ENCODE peak calls at places on chromosome 21, in six cellular contexts. P is fibroblast of mammary gland, R is fibroblast of the aortic adventitia, H is A549, L is brain microvascular endothelial cell, G is RWPE2. X is an unnamed sample.

GRCh38 chr21:41780337-41781046 is 13.6 kb upstream of the RIPK4 start:
- DNase-seq in P (no peak), R (no peak), H (no peak), L (no peak), G (no peak), X (no peak)

GRCh38 chr21:43345746-43346409 is 81.1 kb downstream of the SIK1 start:
- DNase-seq in P (peak), R (peak), H (peak), L (peak), G (no peak), X (no peak)

GRCh38 chr21:29777155-29777554 is 162.6 kb downstream of the GRIK1 start:
- DNase-seq in P (no peak), R (no peak), H (no peak), L (no peak), G (no peak), X (no peak)

GRCh38 chr21:29671728-29672127 is 268.1 kb downstream of the GRIK1 start:
- DNase-seq in P (no peak), R (no peak), H (no peak), L (no peak), G (no peak), X (no peak)

GRCh38 chr21:19767546-19767945 is 1230.7 kb upstream of the NCAM2 start:
- DNase-seq in P (no peak), R (no peak), H (no peak), L (no peak), G (no peak), X (no peak)

GRCh38 chr21:16076465-16076864 is 346.7 kb downstream of the USP25 start:
- DNase-seq in P (no peak), R (no peak), H (no peak), L (no peak), G (no peak), X (no peak)

GRCh38 chr21:29237110-29238051 is 61.3 kb upstream of the BACH1 start:
- DNase-seq in P (peak), R (peak), H (no peak), L (no peak), G (no peak), X (no peak)

GRCh38 chr21:45580181-45580575 is 37.9 kb upstream of the SLC19A1 start:
- DNase-seq in P (no peak), R (no peak), H (no peak), L (no peak), G (no peak), X (no peak)

GRCh38 chr21:38311091-38311490 is 54.3 kb downstream of the KCNJ15 start:
- DNase-seq in P (no peak), R (no peak), H (no peak), L (no peak), G (no peak), X (no peak)

GRCh38 chr21:33750017-33750416 is 107.7 kb downstream of the ITSN1 start:
- DNase-seq in P (no peak), R (no peak), H (no peak), L (no peak), G (no peak), X (no peak)

GRCh38 chr21:44459712-44460440 is 4.6 kb downstream of the LRRC3 start:
- DNase-seq in P (no peak), R (no peak), H (no peak), L (no peak), G (peak), X (no peak)

GRCh38 chr21:25360593-25360992 is 246.7 kb downstream of the MRPL39 start:
- DNase-seq in P (peak), R (no peak), H (no peak), L (no peak), G (no peak), X (no peak)

GRCh38 chr21:42385619-42386018 is 10.2 kb downstream of the TMPRSS3 start:
- DNase-seq in P (no peak), R (no peak), H (no peak), L (no peak), G (peak), X (no peak)

GRCh38 chr21:45792682-45793383 is 149.3 kb downstream of the PCBP3 start:
- DNase-seq in P (no peak), R (no peak), H (no peak), L (no peak), G (no peak), X (no peak)

GRCh38 chr21:33801424-33802405 is 113.9 kb downstream of the ATP5PO start:
- DNase-seq in P (peak), R (peak), H (peak), L (peak), G (peak), X (peak)

GRCh38 chr21:44304846-44305245 is 5.0 kb downstream of the PFKL start:
- DNase-seq in P (peak), R (peak), H (peak), L (peak), G (no peak), X (peak)

GRCh38 chr21:26887241-26887640 is 42.0 kb upstream of the ADAMTS1 start:
- DNase-seq in P (peak), R (peak), H (no peak), L (peak), G (no peak), X (no peak)

GRCh38 chr21:16040601-16041000 is 310.8 kb downstream of the USP25 start:
- DNase-seq in P (peak), R (peak), H (peak), L (peak), G (no peak), X (no peak)

GRCh38 chr21:45200596-45201296 is 86.9 kb downstream of the POFUT2 start:
- DNase-seq in P (no peak), R (no peak), H (no peak), L (no peak), G (no peak), X (no peak)

GRCh38 chr21:45748593-45748992 is 105.1 kb downstream of the PCBP3 start:
- DNase-seq in P (no peak), R (no peak), H (no peak), L (no peak), G (no peak), X (no peak)

GRCh38 chr21:15908187-15908586 is 178.4 kb downstream of the USP25 start:
- DNase-seq in P (peak), R (peak), H (no peak), L (peak), G (no peak), X (no peak)

GRCh38 chr21:41630249-41630648 is 122.3 kb upstream of the TMPRSS2 start:
- DNase-seq in P (peak), R (peak), H (peak), L (peak), G (peak), X (no peak)

GRCh38 chr21:43731891-43732711 is 13.2 kb downstream of the PDXK start:
- DNase-seq in P (peak), R (peak), H (no peak), L (no peak), G (no peak), X (no peak)

GRCh38 chr21:42367379-42368165 is 1.2 kb upstream of the TFF1 start:
- DNase-seq in P (no peak), R (no peak), H (peak), L (no peak), G (no peak), X (no peak)

GRCh38 chr21:40471103-40471502 is 375.9 kb downstream of the DSCAM start:
- DNase-seq in P (no peak), R (no peak), H (no peak), L (no peak), G (no peak), X (no peak)

DNA sequence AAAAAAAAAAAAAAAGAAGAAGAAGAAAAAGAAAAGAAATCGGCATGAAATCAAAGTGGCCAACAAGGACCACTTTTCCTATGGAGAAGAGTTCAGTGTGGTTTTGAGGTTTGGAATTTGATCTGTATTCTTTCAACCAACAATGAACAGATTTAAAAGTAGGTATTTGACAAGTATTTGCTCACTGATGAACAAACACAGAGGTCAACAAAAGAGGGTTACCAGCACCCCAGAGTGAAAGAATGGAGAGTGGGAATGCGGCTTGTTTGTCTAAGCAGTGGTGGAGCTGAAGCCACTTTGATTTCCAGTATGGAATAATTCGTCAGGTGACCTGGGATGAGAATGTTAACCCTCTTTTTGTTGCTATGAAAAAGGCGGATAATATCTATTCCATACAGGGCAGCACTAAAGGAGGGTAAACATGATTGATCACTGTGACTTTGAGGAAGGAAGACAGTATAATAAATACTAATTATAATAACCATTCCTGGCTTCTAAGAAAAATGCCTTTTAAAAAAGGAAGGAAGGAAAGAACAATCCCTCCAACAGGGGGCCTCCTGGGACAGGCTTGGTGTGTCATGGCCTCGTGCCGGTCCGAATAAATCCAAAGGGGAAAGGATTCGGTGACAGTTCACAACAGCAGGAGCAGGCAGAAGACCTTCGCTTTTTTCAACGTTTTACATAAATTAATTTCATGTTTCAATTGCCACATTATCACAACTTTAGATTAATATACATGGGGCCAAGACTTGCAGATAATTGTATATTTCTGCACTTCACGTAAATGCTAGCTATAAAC is 37.2 kb upstream of the SIM2 start:
- DNase-seq in P (peak), R (peak), H (peak), L (peak), G (no peak), X (peak)
- TF ChIP-seq CTCF in P (peak), R (peak), H (peak), L (peak), G (peak), X (peak)

GRCh38 chr21:34922487-34922886 is 126.6 kb downstream of the RUNX1 start:
- DNase-seq in P (no peak), R (no peak), H (no peak), L (no peak), G (no peak), X (no peak)
- TF ChIP-seq CTCF in P (no peak), R (peak), H (no peak), L (no peak), G (no peak), X (no peak)

DNA sequence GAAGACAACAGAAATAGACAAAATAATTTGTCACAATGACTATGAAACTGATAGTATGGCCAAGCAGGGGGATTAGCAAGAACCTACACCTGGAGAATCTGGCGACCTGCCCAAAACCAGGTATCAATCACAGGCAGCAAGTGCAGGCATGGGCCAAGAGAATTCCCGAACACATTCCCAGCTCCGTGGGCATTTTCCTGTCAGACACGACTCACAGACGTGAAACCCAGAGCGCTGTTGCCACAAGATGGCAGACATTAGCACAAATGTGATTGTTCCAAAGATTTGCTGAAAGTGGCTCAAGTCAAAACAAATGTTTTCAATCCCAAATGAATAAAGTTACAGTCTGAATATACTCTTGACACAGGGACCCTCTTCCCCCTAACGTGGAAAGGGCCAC is 36.8 kb downstream of the HLCS start:
- DNase-seq in P (peak), R (no peak), H (peak), L (no peak), G (peak), X (no peak)
- TF ChIP-seq CTCF in P (peak), R (no peak), H (peak), L (peak), G (peak), X (no peak)

GRCh38 chr21:37000381-37000780 is 6.1 kb upstream of the RIPPLY3 start:
- DNase-seq in P (no peak), R (no peak), H (peak), L (no peak), G (no peak), X (no peak)
- TF ChIP-seq CTCF in P (peak), R (no peak), H (peak), L (no peak), G (peak), X (no peak)

GRCh38 chr21:31143021-31143420 is 104.7 kb upstream of the KRTAP19-8 start:
- DNase-seq in P (no peak), R (no peak), H (no peak), L (no peak), G (no peak), X (no peak)

GRCh38 chr21:31137951-31138350 is 99.7 kb upstream of the KRTAP19-8 start:
- DNase-seq in P (no peak), R (no peak), H (no peak), L (no peak), G (no peak), X (no peak)

GRCh38 chr21:31140025-31140424 is 101.7 kb upstream of the KRTAP19-8 start:
- DNase-seq in P (no peak), R (no peak), H (no peak), L (no peak), G (no peak), X (no peak)

GRCh38 chr21:31142600-31142999 is 104.3 kb upstream of the KRTAP19-8 start:
- DNase-seq in P (no peak), R (no peak), H (no peak), L (no peak), G (no peak), X (no peak)

DNA sequence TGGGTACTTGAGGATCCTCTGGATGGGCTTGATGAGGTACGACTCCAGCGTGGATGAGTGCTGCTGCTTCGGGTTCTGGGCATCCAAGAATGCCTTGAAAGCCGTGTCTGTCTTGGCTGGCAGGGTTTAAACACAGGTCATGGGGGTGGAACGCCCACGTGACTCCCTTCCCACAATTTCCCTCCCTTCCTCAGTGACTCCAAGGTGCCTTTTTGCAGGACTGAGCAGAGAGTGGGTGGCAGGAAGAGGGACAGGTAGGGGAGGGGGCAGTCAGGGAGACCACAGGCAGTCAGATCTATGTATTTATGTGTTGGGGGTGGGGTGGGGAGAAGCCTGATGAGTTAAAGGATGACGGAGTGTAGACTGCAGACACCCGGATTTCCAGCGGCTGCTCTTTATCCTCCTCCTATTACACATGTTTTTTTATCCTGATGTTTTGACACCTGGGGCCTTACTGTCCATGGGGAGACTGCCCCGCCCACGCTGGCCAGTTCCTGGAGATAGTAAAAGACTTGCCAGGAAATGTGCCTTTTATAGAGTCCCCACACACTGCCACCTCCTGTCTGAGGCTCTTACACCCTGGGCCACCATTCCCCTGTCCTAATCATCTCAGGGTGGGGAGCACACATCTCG is 103.2 kb upstream of the KRTAP19-8 start:
- DNase-seq in P (no peak), R (no peak), H (no peak), L (no peak), G (no peak), X (no peak)
- TF ChIP-seq CTCF in P (no peak), R (no peak), H (no peak), L (no peak), G (no peak), X (no peak)

DNA sequence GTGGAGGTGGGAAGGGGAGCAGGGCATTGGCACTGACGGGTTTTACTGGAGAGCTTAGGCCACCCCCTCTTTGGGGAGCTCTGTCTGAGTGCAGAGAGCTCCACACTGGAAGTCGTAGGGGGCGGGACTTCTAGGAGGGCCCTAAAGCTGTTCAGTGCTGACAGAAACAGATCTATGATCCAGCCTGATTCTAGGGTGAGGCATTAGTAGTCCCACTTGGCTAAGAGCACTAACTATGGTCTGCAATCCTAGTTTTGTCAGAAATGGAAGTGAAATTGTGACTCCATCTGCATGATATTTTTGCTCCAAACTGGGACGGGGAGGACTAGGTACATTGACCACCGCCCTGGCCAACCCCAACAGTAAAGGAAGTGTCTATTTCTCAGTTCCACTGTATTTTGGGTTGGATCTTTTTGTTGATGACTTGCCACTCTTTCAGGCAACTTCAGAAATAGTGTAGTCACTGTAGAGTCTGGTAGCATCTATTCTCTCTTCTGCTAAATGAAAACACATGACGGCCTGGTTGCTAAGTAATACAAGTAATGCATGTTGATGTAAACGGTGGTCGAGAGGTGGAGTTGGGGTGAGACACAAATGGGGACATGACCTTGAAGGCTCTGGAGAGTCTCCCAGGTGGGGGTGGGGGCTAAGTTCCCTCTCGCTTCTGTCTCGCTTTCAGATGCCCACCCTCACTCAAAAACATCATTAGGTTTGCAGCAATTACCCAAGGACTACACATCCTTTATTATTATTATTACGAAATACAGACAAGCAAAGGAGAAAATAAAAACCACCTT is 138.4 kb downstream of the MIS18A start:
- DNase-seq in P (peak), R (no peak), H (no peak), L (no peak), G (no peak), X (no peak)
- TF ChIP-seq CTCF in P (no peak), R (no peak), H (no peak), L (no peak), G (no peak), X (no peak)